ENCODE peak calls at places on chromosome 21, in ten cellular contexts. X, P, Q, T, E, A, Z, L, M and B are unnamed samples.

GRCh38 chr21:40120944-40121575 is 253.8 kb downstream of the PCP4 start:
- DNase-seq in T (no peak), A (peak; percentile 4), M (peak; percentile 26), Z (no peak), X (no peak), Q (no peak), P (no peak), L (no peak), E (no peak), B (peak; percentile 33)

GRCh38 chr21:38712076-38712475 is 93.7 kb upstream of the ETS2 start:
- DNase-seq in P (no peak), Z (no peak), E (peak; percentile 28), X (no peak), A (peak; percentile 64), T (no peak), Q (no peak), L (no peak), M (peak; percentile 12), B (peak; percentile 41)

GRCh38 chr21:30408782-30409494 is 13.1 kb downstream of the KRTAP13-1 start:
- DNase-seq in X (no peak), Q (no peak), M (no peak), A (peak; percentile 72), P (peak; percentile 23), Z (no peak), L (peak; percentile 65), T (no peak), E (no peak), B (peak; percentile 44)

GRCh38 chr21:25373126-25374082 is 233.9 kb downstream of the MRPL39 start:
- DNase-seq in M (no peak), E (no peak), P (no peak), Z (no peak), T (no peak), X (no peak), Q (no peak), A (no peak), L (no peak), B (peak; percentile 20)

GRCh38 chr21:38142226-38142625 is 114.6 kb upstream of the KCNJ15 start:
- DNase-seq in Z (no peak), Q (no peak), L (no peak), E (no peak), P (no peak), M (no peak), T (no peak), A (no peak), X (no peak), B (no peak)

GRCh38 chr21:37087188-37087587 is 14.1 kb downstream of the TTC3 start:
- DNase-seq in P (no peak), Z (no peak), A (peak; percentile 76), Q (peak; percentile 13), M (peak; percentile 58), T (no peak), E (no peak), L (no peak), X (no peak), B (peak; percentile 60)

GRCh38 chr21:40129809-40130208 is 262.6 kb downstream of the PCP4 start:
- DNase-seq in E (no peak), Q (no peak), M (no peak), X (no peak), Z (no peak), A (no peak), T (no peak), P (no peak), L (no peak), B (no peak)

GRCh38 chr21:36412916-36413315 is 27.7 kb downstream of the CHAF1B start:
- DNase-seq in P (no peak), E (no peak), Z (no peak), T (no peak), A (no peak), M (no peak), X (no peak), L (no peak), Q (no peak), B (no peak)

GRCh38 chr21:19122371-19122770 is 718.8 kb upstream of the TMPRSS15 start:
- DNase-seq in L (no peak), X (no peak), M (no peak), T (no peak), E (no peak), Z (no peak), P (no peak), A (no peak), Q (no peak), B (no peak)

GRCh38 chr21:27572681-27573080 is 605.8 kb upstream of the ADAMTS5 start:
- DNase-seq in E (no peak), Q (peak; percentile 83), T (no peak), P (no peak), X (no peak), M (no peak), Z (no peak), A (no peak), L (no peak), B (peak; percentile 86)

GRCh38 chr21:36635991-36636390 is 62.9 kb upstream of the SIM2 start:
- DNase-seq in Q (no peak), Z (no peak), T (no peak), X (no peak), P (no peak), E (no peak), M (no peak), L (no peak), A (no peak), B (no peak)

GRCh38 chr21:19507682-19508260 is 1104.2 kb upstream of the TMPRSS15 start:
- DNase-seq in A (no peak), T (no peak), E (no peak), M (no peak), Z (no peak), P (no peak), Q (no peak), L (no peak), X (no peak), B (no peak)

GRCh38 chr21:43306911-43307676 is 119.8 kb downstream of the SIK1 start:
- DNase-seq in Q (no peak), X (peak; percentile 30), P (peak; percentile 71), A (no peak), Z (no peak), M (peak; percentile 93), E (no peak), T (peak; percentile 61), L (no peak), B (peak; percentile 17)
- TF ChIP-seq CTCF in Q (no peak), X (no peak), P (no peak), A (no peak), Z (no peak), M (no peak), E (no peak), T (no peak), L (no peak), B (no peak)

GRCh38 chr21:28671549-28672195 is 321.0 kb downstream of the LTN1 start:
- DNase-seq in T (no peak), L (no peak), P (no peak), E (no peak), Z (no peak), A (no peak), Q (no peak), M (no peak), X (no peak), B (no peak)
- H3K4me3 ChIP-seq in T (no peak overlapping the region), L (no peak overlapping the region), P (no peak overlapping the region), E (no peak overlapping the region), Z (no peak overlapping the region), A (no peak overlapping the region), Q (no peak overlapping the region), M (no peak overlapping the region), X (no peak overlapping the region), B (no peak overlapping the region)

GRCh38 chr21:45918835-45919467 is 62.6 kb upstream of the COL6A1 start:
- DNase-seq in A (no peak), Q (no peak), X (no peak), E (no peak), M (no peak), Z (no peak), P (no peak), T (no peak), L (no peak), B (no peak)
- TF ChIP-seq CTCF in A (no peak), Q (no peak), X (no peak), E (no peak), M (no peak), Z (no peak), P (no peak), T (no peak), L (no peak), B (no peak)

GRCh38 chr21:45287438-45288391 is at the start of gene POFUT2:
- DNase-seq in X (peak; percentile 99), T (peak; percentile 95), E (peak; percentile 95), M (peak; percentile 98), Q (no peak), P (peak; percentile 94), Z (peak; percentile 98), A (peak; percentile 97), L (peak; percentile 97), B (peak; percentile 95)

GRCh38 chr21:45289134-45289533 is 1.4 kb upstream of the POFUT2 start:
- DNase-seq in M (no peak), Q (no peak), A (no peak), X (no peak), Z (no peak), L (no peak), T (peak; percentile 7), P (peak; percentile 17), E (no peak), B (no peak)

GRCh38 chr21:45289655-45290515 is 2.2 kb upstream of the POFUT2 start:
- DNase-seq in M (no peak), E (peak; percentile 17), X (peak; percentile 36), Q (no peak), P (peak; percentile 16), T (peak; percentile 15), A (no peak), L (no peak), Z (no peak), B (no peak)

GRCh38 chr21:45286671-45287437 is 841 bp downstream of the POFUT2 start:
- DNase-seq in Q (no peak), X (peak; percentile 48), L (no peak), T (peak; percentile 15), P (peak; percentile 13), A (no peak), E (peak; percentile 21), Z (no peak), M (no peak), B (no peak)

GRCh38 chr21:45288441-45288841 is 746 bp upstream of the POFUT2 start:
- DNase-seq in M (no peak), P (peak; percentile 17), Q (no peak), A (no peak), X (no peak), T (peak; percentile 18), L (no peak), E (no peak), Z (no peak), B (no peak)
- H3K4me3 ChIP-seq in M (no peak overlapping the region), P (peak overlapping the region; percentile 65), Q (peak overlapping the region; percentile 95), A (peak overlapping the region; percentile 99), X (peak overlapping the region; percentile 79), T (peak overlapping the region; percentile 69), L (peak overlapping the region; percentile 48), E (peak overlapping the region; percentile 79), Z (peak overlapping the region; percentile 65), B (peak overlapping the region; percentile 81)

GRCh38 chr21:31713973-31714740 is 17.8 kb downstream of the SCAF4 start:
- DNase-seq in P (no peak), Q (no peak), Z (no peak), E (no peak), A (no peak), X (no peak), T (no peak), L (no peak), M (no peak), B (no peak)
- TF ChIP-seq CTCF in P (no peak), Q (no peak), Z (no peak), E (no peak), A (no peak), X (no peak), T (no peak), L (no peak), M (no peak), B (no peak)